ENCODE peak calls at places on chromosome 7, in ten cellular contexts. O, W, S, J, P, Z, V, F, X and T are unnamed samples.

GRCh38 chr7:2185715-2186114 is 47.0 kb downstream of the MAD1L1 start:
- DNase-seq in F (no peak), P (no peak), V (no peak), Z (no peak), W (no peak), O (no peak), S (no peak), X (no peak), J (no peak), T (no peak)

GRCh38 chr7:46972205-46972604 is 609.7 kb downstream of the TNS3 start:
- DNase-seq in O (peak; percentile 80), F (no peak), J (no peak), S (no peak), X (no peak), W (peak; percentile 79), Z (no peak), P (no peak), V (no peak), T (no peak)

GRCh38 chr7:27921081-27921836 is 181.3 kb downstream of the TAX1BP1 start:
- DNase-seq in P (peak; percentile 40), V (peak; percentile 81), X (peak; percentile 22), Z (no peak), J (no peak), O (peak; percentile 89), W (peak; percentile 92), F (no peak), S (no peak), T (no peak)

GRCh38 chr7:131459256-131459655 is 97.2 kb downstream of the PODXL start:
- DNase-seq in V (no peak), F (no peak), W (peak; percentile 9), S (no peak), J (no peak), O (no peak), Z (no peak), P (no peak), X (no peak), T (no peak)

GRCh38 chr7:83119496-83119895 is 43.2 kb downstream of the PCLO start:
- DNase-seq in X (no peak), Z (no peak), F (no peak), V (no peak), S (no peak), J (no peak), W (no peak), O (no peak), P (no peak), T (no peak)

GRCh38 chr7:11458736-11459483 is 373.1 kb downstream of the THSD7A start:
- DNase-seq in P (no peak), Z (no peak), F (no peak), O (peak; percentile 93), J (no peak), V (no peak), W (peak; percentile 27), S (no peak), X (no peak), T (no peak)

GRCh38 chr7:232571-233455 is 40.4 kb downstream of the FAM20C start:
- DNase-seq in F (no peak), V (no peak), J (no peak), X (no peak), W (no peak), S (no peak), Z (no peak), O (peak; percentile 80), P (no peak), T (no peak)

GRCh38 chr7:130278892-130279690 is 12.4 kb downstream of the CPA2 start:
- DNase-seq in V (no peak), F (no peak), X (no peak), W (peak; percentile 19), O (peak; percentile 97), P (no peak), J (no peak), Z (no peak), S (no peak), T (no peak)

GRCh38 chr7:106205621-106206222 is 79.1 kb downstream of the NAMPT start:
- DNase-seq in V (no peak), S (no peak), P (no peak), F (no peak), W (no peak), X (no peak), Z (no peak), J (no peak), O (peak; percentile 59), T (no peak)

GRCh38 chr7:106215868-106216516 is 68.8 kb downstream of the NAMPT start:
- DNase-seq in Z (no peak), O (no peak), J (no peak), W (no peak), V (no peak), X (no peak), F (no peak), P (no peak), S (no peak), T (no peak)

GRCh38 chr7:32045228-32045627 is 25.0 kb downstream of the PDE1C start:
- DNase-seq in S (no peak), Z (no peak), O (no peak), X (no peak), J (no peak), F (no peak), W (no peak), P (no peak), V (no peak), T (no peak)

GRCh38 chr7:21542891-21543527 is at the start of gene DNAH11:
- DNase-seq in V (peak; percentile 80), Z (peak; percentile 26), O (peak; percentile 30), P (no peak), X (peak; percentile 80), S (no peak), F (no peak), W (peak; percentile 70), J (no peak), T (peak; percentile 51)

GRCh38 chr7:36309716-36310115 is 79.9 kb upstream of the ANLN start:
- DNase-seq in W (no peak), O (no peak), S (no peak), F (no peak), Z (no peak), X (no peak), V (no peak), J (peak; percentile 47), P (no peak), T (no peak)